ENCODE peak calls at places on chromosomes 12 and 14, in five cellular contexts. F, R, Q, A and M are unnamed samples.

GRCh38 chr12:16939871-16940306 is 333.9 kb upstream of the LMO3 start:
- DNase-seq in F (peak), R (peak), Q (peak), A (peak), M (peak)

GRCh38 chr12:31246470-31246850 is 79.5 kb downstream of the SINHCAF start:
- DNase-seq in F (no peak), R (no peak), Q (no peak), A (no peak), M (no peak)

GRCh38 chr14:79056879-79057278 is 886.7 kb downstream of the NRXN3 start:
- DNase-seq in F (peak), R (no peak), Q (peak), A (no peak), M (no peak)

GRCh38 chr14:98494582-98494981 is 777.4 kb downstream of the BCL11B start:
- DNase-seq in F (no peak), R (no peak), Q (no peak), A (no peak), M (no peak)

GRCh38 chr12:14356147-14356546 is 9.3 kb upstream of the ATF7IP start:
- DNase-seq in F (no peak), R (no peak), Q (no peak), A (no peak), M (no peak)

GRCh38 chr14:68444449-68445168 is 348.3 kb downstream of the ZFP36L1 start:
- DNase-seq in F (peak), R (no peak), Q (peak), A (no peak), M (no peak)

GRCh38 chr14:36241183-36241582 is 64.7 kb upstream of the PTCSC3 start:
- DNase-seq in F (no peak), R (no peak), Q (no peak), A (no peak), M (no peak)

GRCh38 chr12:96811083-96811482 is 96.0 kb upstream of the NEDD1 start:
- DNase-seq in F (peak), R (no peak), Q (peak), A (no peak), M (no peak)

GRCh38 chr14:79442776-79443175 is 768.5 kb downstream of the DIO2 start:
- DNase-seq in F (no peak), R (no peak), Q (no peak), A (no peak), M (no peak)

GRCh38 chr12:43758247-43758727 is 303 bp downstream of the PUS7L start:
- DNase-seq in F (peak), R (peak), Q (no peak), A (peak), M (no peak)

GRCh38 chr12:109818900-109819500 is 14.2 kb downstream of the TRPV4 start:
- DNase-seq in F (peak), R (no peak), Q (peak), A (no peak), M (no peak)

GRCh38 chr12:54658306-54659264 is 10.4 kb upstream of the DCD start:
- DNase-seq in F (peak), R (no peak), Q (no peak), A (peak), M (peak)

GRCh38 chr14:77502109-77502782 is 3.6 kb upstream of the ISM2 start:
- DNase-seq in F (no peak), R (no peak), Q (no peak), A (no peak), M (no peak)

GRCh38 chr14:79831198-79831890 is 380.0 kb downstream of the DIO2 start:
- DNase-seq in F (peak), R (no peak), Q (no peak), A (no peak), M (no peak)

GRCh38 chr14:45198551-45198950 is 54.5 kb downstream of the MIS18BP1 start:
- DNase-seq in F (peak), R (no peak), Q (no peak), A (no peak), M (no peak)

GRCh38 chr12:110647669-110648068 is 33.7 kb downstream of the TCTN1 start:
- DNase-seq in F (no peak), R (no peak), Q (no peak), A (no peak), M (no peak)

GRCh38 chr14:74127634-74128033 is 42.9 kb downstream of the LIN52 start:
- DNase-seq in F (no peak), R (no peak), Q (no peak), A (no peak), M (no peak)

GRCh38 chr12:92973614-92974013 is 44.5 kb upstream of the EEA1 start:
- DNase-seq in F (peak), R (no peak), Q (peak), A (no peak), M (no peak)

GRCh38 chr12:38445040-38445439 is 128.5 kb downstream of the ALG10B start:
- DNase-seq in F (no peak), R (no peak), Q (no peak), A (no peak), M (no peak)

GRCh38 chr12:54593716-54594115 is 5.3 kb upstream of the PPP1R1A start:
- DNase-seq in F (no peak), R (no peak), Q (no peak), A (no peak), M (no peak)

GRCh38 chr14:102500190-102500661 is 9.3 kb downstream of the ANKRD9 start:
- DNase-seq in F (peak), R (no peak), Q (peak), A (no peak), M (peak)

GRCh38 chr14:89340782-89341181 is 76.3 kb downstream of the FOXN3 start:
- DNase-seq in F (no peak), R (no peak), Q (no peak), A (no peak), M (no peak)

GRCh38 chr12:106416273-106416672 is 58.7 kb downstream of the POLR3B start:
- DNase-seq in F (no peak), R (peak), Q (no peak), A (no peak), M (no peak)

GRCh38 chr12:64160718-64161060 is 61.4 kb downstream of the KICS2 start:
- DNase-seq in F (peak), R (no peak), Q (no peak), A (no peak), M (no peak)

GRCh38 chr14:68143341-68143807 is 323.8 kb downstream of the RAD51B start:
- DNase-seq in F (peak), R (no peak), Q (peak), A (no peak), M (no peak)

GRCh38 chr12:2170376-2170775 is 117.6 kb downstream of the CACNA1C start:
- DNase-seq in F (no peak), R (no peak), Q (peak), A (no peak), M (no peak)

GRCh38 chr12:5512585-5512970 is 80.7 kb downstream of the NTF3 start:
- DNase-seq in F (no peak), R (no peak), Q (no peak), A (peak), M (peak)

GRCh38 chr12:51923506-51924365 is 16.4 kb downstream of the ACVRL1 start:
- DNase-seq in F (no peak), R (no peak), Q (no peak), A (peak), M (peak)

GRCh38 chr12:51925400-51926063 is 18.2 kb downstream of the ACVRL1 start:
- DNase-seq in F (no peak), R (no peak), Q (no peak), A (no peak), M (no peak)

GRCh38 chr12:51922762-51923505 is 15.6 kb downstream of the ACVRL1 start:
- DNase-seq in F (peak), R (no peak), Q (peak), A (no peak), M (no peak)

GRCh38 chr12:51926064-51926632 is 18.8 kb downstream of the ACVRL1 start:
- DNase-seq in F (no peak), R (no peak), Q (peak), A (no peak), M (no peak)

GRCh38 chr12:51924551-51925399 is 17.5 kb downstream of the ACVRL1 start:
- DNase-seq in F (no peak), R (no peak), Q (no peak), A (no peak), M (no peak)
- H2AK5ac ChIP-seq in F (no peak), R (no peak), Q (no peak), A (no peak), M (no peak)

GRCh38 chr12:122021822-122022392 is at the start of gene BCL7A:
- DNase-seq in F (peak), R (peak), Q (peak), A (peak), M (peak)
- H2BK15ac ChIP-seq in F (no peak), R (peak), Q (peak), A (no peak), M (no peak)

GRCh38 chr14:104798300-104799238 is 2.3 kb upstream of the ZBTB42 start:
- DNase-seq in F (no peak), R (no peak), Q (no peak), A (no peak), M (no peak)
- H2AFZ ChIP-seq in F (peak), R (peak), Q (no peak), A (no peak), M (no peak)

GRCh38 chr12:79827484-79827883 is 107.4 kb downstream of the PPP1R12A start:
- DNase-seq in F (no peak), R (no peak), Q (no peak), A (no peak), M (no peak)
- H2AK5ac ChIP-seq in F (no peak), R (no peak), Q (no peak), A (no peak), M (no peak)

DNA sequence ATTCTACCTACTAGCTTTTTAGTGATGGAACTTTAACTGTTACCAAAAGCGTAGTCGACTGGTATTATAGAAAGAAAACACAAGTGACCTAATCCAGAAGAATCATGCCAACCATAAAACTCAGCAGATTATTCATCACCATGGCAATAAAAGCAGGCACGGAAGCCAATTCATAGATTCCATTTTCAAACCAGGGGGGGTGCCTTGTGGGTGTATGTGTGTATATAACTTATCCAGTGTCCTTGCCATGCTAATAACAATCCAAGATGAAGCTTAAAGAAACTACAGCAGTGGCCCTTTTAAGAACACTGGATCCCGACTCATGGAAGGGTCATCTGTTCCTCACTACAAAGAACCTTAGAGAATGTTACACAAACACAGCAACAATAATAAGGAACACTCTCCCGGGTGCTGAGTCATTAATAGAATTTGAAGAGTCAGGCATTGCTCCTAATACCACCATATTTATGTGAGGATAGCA is 61.0 kb downstream of the EPS8 start:
- DNase-seq in F (peak), R (no peak), Q (peak), A (no peak), M (no peak)
- H2BK15ac ChIP-seq in F (no peak), R (no peak), Q (no peak), A (no peak), M (no peak)

DNA sequence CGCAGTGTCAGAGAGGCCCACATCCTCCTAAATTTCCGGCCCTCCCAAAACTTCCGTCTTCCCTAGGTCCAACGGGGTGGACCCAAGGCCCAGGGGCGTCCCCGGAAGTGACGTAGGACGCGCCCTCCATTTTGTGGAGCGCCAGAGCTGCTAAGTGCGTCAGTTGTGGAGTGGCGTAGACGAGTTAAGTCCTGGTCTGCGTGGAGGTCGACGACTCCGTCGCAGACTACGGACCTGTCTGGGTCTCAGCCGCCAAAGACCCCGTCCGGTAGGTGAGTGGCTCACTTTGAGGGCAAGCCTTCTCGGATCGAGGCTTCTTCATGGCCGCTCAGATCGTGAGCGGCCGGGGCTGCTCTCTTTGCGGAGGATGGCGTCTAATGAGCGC is at the start of gene SRSF5:
- DNase-seq in F (peak), R (peak), Q (peak), A (peak), M (peak)
- H2AFZ ChIP-seq in F (peak), R (peak), Q (peak), A (peak), M (no peak)

GRCh38 chr12:114702462-114702861 is 18.5 kb upstream of the TBX3 start:
- DNase-seq in F (no peak), R (no peak), Q (no peak), A (no peak), M (no peak)

GRCh38 chr12:114700392-114701103 is 16.6 kb upstream of the TBX3 start:
- DNase-seq in F (no peak), R (no peak), Q (no peak), A (no peak), M (peak)

GRCh38 chr12:114703060-114703493 is 19.1 kb upstream of the TBX3 start:
- DNase-seq in F (no peak), R (no peak), Q (no peak), A (no peak), M (peak)

GRCh38 chr12:114701104-114701414 is 17.1 kb upstream of the TBX3 start:
- DNase-seq in F (no peak), R (no peak), Q (no peak), A (no peak), M (no peak)

DNA sequence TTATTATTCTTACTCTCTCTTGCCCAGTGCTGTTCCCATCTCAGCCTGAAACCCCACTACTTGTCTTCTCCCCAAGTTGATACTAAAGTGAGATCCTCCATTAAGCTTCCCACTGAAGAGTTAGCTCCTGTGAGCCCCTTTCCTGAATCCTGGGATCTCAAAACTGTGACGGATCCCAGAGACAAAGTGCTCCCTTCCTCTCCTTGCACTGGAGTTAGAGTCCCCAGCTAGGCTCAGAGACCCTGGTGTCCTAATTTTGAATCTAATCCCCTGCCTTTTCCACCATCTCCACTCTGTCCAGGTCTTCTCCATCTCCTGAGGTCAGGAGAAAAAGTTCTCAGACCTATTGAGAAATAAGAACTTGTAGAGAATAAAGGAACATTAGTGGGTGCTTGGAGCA is 17.6 kb upstream of the TBX3 start:
- DNase-seq in F (no peak), R (no peak), Q (no peak), A (no peak), M (no peak)
- H2AK5ac ChIP-seq in F (no peak), R (no peak), Q (no peak), A (no peak), M (no peak)

DNA sequence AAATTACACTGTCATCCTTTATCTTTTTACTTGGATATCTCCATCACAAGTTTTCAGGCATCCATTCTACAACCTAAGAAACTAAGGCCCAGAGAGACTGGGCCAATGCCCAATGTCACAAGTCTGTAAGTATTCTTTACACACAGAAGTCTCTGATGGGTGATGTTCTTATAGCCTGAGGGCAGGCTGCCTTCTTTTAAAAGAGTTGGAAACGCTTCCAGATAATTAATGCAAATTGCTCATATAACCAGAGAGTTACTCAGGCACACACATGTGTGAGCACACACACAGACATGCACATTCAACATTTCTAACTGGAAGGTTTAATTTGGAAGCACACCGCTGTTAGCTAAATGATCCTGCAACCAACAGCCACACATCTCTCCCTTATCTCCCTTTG is 160.9 kb upstream of the TMPO start:
- DNase-seq in F (no peak), R (no peak), Q (no peak), A (no peak), M (no peak)
- H2BK15ac ChIP-seq in F (no peak), R (no peak), Q (no peak), A (no peak), M (no peak)